ENCODE peak calls at places on chromosome 7, in five cellular contexts. Q, N, F, O and W are unnamed samples.

GRCh38 chr7:50818324-50818723 is 35.6 kb upstream of the GRB10 start:
- DNase-seq in Q (no peak), N (no peak), F (no peak), O (no peak), W (no peak)

GRCh38 chr7:19377611-19378339 is 232.6 kb upstream of the FERD3L start:
- DNase-seq in Q (no peak), N (no peak), F (peak; percentile 76), O (no peak), W (no peak)

GRCh38 chr7:28926871-28927597 is 31.1 kb downstream of the TRIL start:
- DNase-seq in Q (peak; percentile 95), N (peak; percentile 69), F (peak; percentile 73), O (peak; percentile 87), W (peak; percentile 73)

GRCh38 chr7:1425292-1426136 is 33.8 kb downstream of the MICALL2 start:
- DNase-seq in Q (peak; percentile 72), N (no peak), F (no peak), O (peak; percentile 52), W (no peak)

GRCh38 chr7:132750056-132750455 is 173.8 kb upstream of the PLXNA4 start:
- DNase-seq in Q (no peak), N (no peak), F (no peak), O (no peak), W (no peak)

GRCh38 chr7:70681847-70682350 is 450.0 kb upstream of the GALNT17 start:
- DNase-seq in Q (no peak), N (no peak), F (no peak), O (no peak), W (peak; percentile 19)

GRCh38 chr7:43937444-43937843 is 11.2 kb downstream of the UBE2D4 start:
- DNase-seq in Q (no peak), N (no peak), F (no peak), O (no peak), W (no peak)

GRCh38 chr7:39300276-39300675 is 265.9 kb upstream of the YAE1 start:
- DNase-seq in Q (no peak), N (no peak), F (no peak), O (no peak), W (no peak)

GRCh38 chr7:137421389-137421788 is 77.9 kb upstream of the PTN start:
- DNase-seq in Q (no peak), N (no peak), F (peak; percentile 39), O (no peak), W (no peak)

GRCh38 chr7:141526115-141526514 is 25.1 kb upstream of the AGK start:
- DNase-seq in Q (no peak), N (no peak), F (no peak), O (no peak), W (no peak)

GRCh38 chr7:42429339-42429738 is 192.3 kb upstream of the GLI3 start:
- DNase-seq in Q (no peak), N (no peak), F (no peak), O (no peak), W (no peak)

DNA sequence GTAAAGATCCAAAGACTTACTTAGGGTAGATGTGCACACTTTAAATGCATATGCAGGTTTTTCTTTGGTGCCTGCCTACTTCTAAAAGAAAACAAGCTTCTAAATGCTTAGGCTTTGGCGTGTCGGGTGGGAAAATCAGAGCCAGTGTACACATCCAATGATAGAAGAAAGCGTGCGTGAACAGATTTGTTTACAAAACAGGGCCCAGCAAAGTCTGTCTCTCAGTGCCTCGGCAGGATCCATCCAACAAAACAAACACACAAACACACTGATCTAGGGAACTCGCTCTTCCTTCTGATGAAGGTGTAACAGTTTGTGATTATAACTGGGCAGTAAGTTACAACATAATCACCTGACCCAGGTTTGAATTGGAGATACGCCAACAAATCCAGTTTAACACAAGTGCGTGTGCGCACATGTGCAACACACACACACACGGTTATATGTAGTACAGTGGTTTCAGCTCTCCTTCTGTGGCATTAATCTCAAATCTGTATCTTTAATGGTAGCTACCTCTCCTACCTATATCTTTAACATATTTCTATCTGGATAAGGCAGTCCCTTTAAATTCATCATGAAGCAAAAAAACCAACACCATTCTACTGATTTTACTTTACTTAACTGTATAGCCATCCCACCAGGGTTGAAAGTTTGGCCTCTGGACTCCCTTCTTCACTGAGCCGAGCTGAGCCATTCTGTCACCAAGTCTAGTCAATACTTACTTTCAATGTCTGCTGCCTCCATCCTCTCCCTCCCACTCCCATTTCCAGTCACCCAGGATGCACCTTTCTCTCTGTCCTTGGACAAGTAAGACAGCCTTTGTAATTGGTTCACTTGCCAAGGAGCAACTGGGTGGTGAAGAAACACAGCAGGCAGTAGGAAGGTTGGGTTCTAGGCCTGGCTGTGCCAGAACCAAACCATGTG is 184.4 kb upstream of the KLF14 start:
- DNase-seq in Q (no peak), N (no peak), F (no peak), O (no peak), W (no peak)
- H3K4me1 ChIP-seq in Q (peaks cover 67% of the 10 kb centered on the region), N (peaks cover 15% of the 10 kb centered on the region), F (peaks cover 92% of the 10 kb centered on the region), O (no peaks in the 10 kb centered on the region), W (peaks cover 58% of the 10 kb centered on the region)

DNA sequence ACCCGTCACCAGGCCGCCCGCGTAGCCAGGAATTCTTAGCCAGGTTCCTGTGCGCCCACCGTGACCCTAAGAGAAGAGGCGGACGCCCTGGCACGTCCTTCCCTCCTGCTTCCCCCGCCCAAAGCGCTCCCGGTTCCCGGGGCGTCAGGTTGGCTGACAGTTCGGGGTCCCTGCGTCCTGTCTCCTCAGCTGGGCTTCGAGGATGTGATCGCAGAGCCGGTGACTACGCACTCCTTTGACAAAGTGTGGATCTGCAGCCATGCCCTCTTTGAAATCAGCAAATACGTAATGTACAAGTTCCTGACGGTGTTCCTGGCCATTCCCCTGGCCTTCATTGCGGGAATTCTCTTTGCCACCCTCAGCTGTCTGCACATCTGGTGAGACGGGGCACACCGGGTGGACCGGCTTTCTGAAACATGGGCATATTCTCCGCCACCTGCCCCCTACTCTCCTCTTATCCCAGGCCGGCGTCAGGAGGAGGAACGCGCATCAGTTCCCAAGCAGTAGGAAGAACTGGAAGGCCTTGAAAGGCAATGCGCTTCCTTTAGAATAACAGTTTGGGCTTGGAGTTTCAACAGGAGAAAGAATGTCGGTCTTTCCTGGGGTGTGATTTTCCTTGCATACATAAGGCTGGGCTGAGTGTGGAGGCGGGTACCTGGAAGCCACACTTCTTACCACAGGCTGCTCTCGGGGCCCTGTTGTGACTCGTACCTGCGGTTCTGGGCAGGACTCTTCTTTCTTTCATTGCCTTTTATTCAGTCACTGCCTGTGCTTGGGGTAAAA is 724 bp downstream of the CAV2 start:
- DNase-seq in Q (no peak), N (no peak), F (peak; percentile 75), O (peak; percentile 79), W (no peak)
- H3K9ac ChIP-seq in Q (no peak overlapping the region), N (peak overlapping the region; percentile 78), F (peak overlapping the region; percentile 86), O (peak overlapping the region; percentile 69), W (no peak overlapping the region)

GRCh38 chr7:22864855-22865606 is 42.4 kb upstream of the TOMM7 start:
- DNase-seq in Q (peak; percentile 65), N (no peak), F (no peak), O (peak; percentile 48), W (peak; percentile 21)

GRCh38 chr7:22861576-22861975 is 38.9 kb upstream of the TOMM7 start:
- DNase-seq in Q (peak; percentile 55), N (no peak), F (no peak), O (no peak), W (no peak)

GRCh38 chr7:22865607-22865970 is 42.9 kb upstream of the TOMM7 start:
- DNase-seq in Q (no peak), N (no peak), F (no peak), O (no peak), W (no peak)

GRCh38 chr7:22864301-22864700 is 41.7 kb upstream of the TOMM7 start:
- DNase-seq in Q (peak; percentile 49), N (no peak), F (no peak), O (no peak), W (no peak)

DNA sequence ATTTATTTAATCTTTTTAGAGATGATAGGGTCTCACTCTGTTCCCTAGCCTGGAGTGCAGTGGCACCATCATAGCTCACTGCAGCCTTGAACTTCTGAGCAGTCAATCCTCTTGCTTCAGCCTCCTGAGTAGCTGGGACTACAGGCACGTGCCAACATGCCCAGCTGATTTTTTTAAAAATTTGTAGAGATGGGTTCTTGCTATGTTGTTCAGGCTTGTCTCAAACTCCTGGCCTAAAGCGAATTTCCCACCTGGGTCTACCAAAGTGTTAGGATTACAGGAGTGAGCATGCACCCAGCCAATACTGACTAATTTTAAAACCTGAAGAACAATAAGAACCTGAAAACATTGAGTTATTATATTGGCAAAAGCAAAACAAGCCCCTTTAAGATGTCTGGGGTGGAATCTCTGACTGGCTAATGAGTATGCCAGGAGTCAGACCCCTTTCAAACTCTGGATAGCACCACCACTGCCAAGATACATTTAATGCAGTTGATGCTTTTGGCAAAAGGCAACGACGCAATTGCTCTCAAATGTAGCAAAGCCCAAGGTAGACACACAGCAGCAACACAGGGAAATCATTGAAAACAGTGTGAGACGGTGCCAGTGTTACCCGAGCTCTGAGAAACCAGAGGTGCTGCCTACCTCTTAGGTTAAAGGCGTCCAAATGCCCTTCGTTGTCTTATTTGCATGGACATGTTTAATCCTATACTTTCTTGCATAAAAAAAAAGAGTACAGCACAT is 40.7 kb upstream of the TOMM7 start:
- DNase-seq in Q (peak; percentile 49), N (no peak), F (no peak), O (no peak), W (no peak)
- H3K4me1 ChIP-seq in Q (no peaks in the 10 kb centered on the region), N (peaks cover 2% of the 10 kb centered on the region), F (peaks cover 30% of the 10 kb centered on the region), O (no peaks in the 10 kb centered on the region), W (no peaks in the 10 kb centered on the region)

GRCh38 chr7:69412331-69413146 is 185.7 kb upstream of the AUTS2 start:
- DNase-seq in Q (peak; percentile 60), N (no peak), F (peak; percentile 83), O (peak; percentile 88), W (peak; percentile 86)
- H3K9ac ChIP-seq in Q (no peak overlapping the region), N (no peak overlapping the region), F (no peak overlapping the region), O (no peak overlapping the region), W (peak overlapping the region; percentile 14)

DNA sequence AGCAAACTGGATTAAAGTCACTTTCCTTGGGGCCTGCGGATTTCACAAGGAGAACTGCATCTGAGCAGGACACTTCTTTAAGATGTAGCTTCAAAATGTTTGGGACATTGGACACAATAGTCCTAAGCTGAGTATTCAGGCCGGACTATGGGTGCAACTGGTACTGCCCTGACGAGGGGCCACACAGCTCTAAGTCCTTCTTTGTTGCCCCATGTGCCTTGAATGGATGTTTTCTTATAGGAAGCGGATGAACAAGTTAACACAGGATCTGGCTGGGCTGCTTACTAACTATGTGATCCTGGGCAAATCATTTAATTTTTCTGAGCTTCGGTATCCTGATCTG is 147.8 kb upstream of the KLF14 start:
- DNase-seq in Q (no peak), N (no peak), F (no peak), O (no peak), W (no peak)
- H3K4me1 ChIP-seq in Q (peaks cover 2% of the 10 kb centered on the region), N (peaks cover 14% of the 10 kb centered on the region), F (peaks cover 32% of the 10 kb centered on the region), O (no peaks in the 10 kb centered on the region), W (no peaks in the 10 kb centered on the region)

GRCh38 chr7:84144935-84145334 is 49.7 kb downstream of the SEMA3A start:
- DNase-seq in Q (no peak), N (no peak), F (no peak), O (peak; percentile 48), W (no peak)
- H3K9ac ChIP-seq in Q (no peak overlapping the region), N (no peak overlapping the region), F (no peak overlapping the region), O (no peak overlapping the region), W (no peak overlapping the region)

GRCh38 chr7:2909471-2910039 is 65.4 kb upstream of the GNA12 start:
- DNase-seq in Q (no peak), N (no peak), F (no peak), O (no peak), W (no peak)

GRCh38 chr7:2906197-2906931 is 62.3 kb upstream of the GNA12 start:
- DNase-seq in Q (no peak), N (no peak), F (no peak), O (no peak), W (no peak)

GRCh38 chr7:2905500-2905899 is 61.4 kb upstream of the GNA12 start:
- DNase-seq in Q (no peak), N (no peak), F (no peak), O (no peak), W (no peak)

GRCh38 chr7:2909043-2909442 is 64.9 kb upstream of the GNA12 start:
- DNase-seq in Q (no peak), N (no peak), F (no peak), O (no peak), W (no peak)

GRCh38 chr7:2908103-2908683 is 64.1 kb upstream of the GNA12 start:
- DNase-seq in Q (no peak), N (no peak), F (no peak), O (no peak), W (no peak)
- H3K4me1 ChIP-seq in Q (peaks cover 5% of the 10 kb centered on the region), N (no peaks in the 10 kb centered on the region), F (no peaks in the 10 kb centered on the region), O (no peaks in the 10 kb centered on the region), W (no peaks in the 10 kb centered on the region)